ENCODE peak calls at places on chromosomes 7 and 10, in eight cellular contexts. P is PC-3, O is GM23338, V is OCI-LY7, W is GM23248, B is HCT116, M is hepatocyte, J is SK-N-SH. U is an unnamed sample.

GRCh38 chr7:105304040-105304895 is 84.5 kb downstream of the SRPK2 start:
- DNase-seq in V (no peak), P (peak; percentile 67), M (no peak), W (peak; percentile 59), B (peak; percentile 56), O (no peak), J (no peak), U (peak; percentile 90)

GRCh38 chr7:113197274-113197673 is 78.9 kb upstream of the SMIM30 start:
- DNase-seq in J (no peak), P (peak; percentile 55), O (no peak), V (no peak), M (no peak), W (peak; percentile 88), B (no peak), U (no peak)

GRCh38 chr7:43679210-43680068 is 49.9 kb downstream of the COA1 start:
- DNase-seq in O (no peak), V (no peak), M (no peak), P (no peak), J (no peak), W (no peak), B (no peak), U (peak; percentile 60)

GRCh38 chr10:57806675-57807074 is 461.0 kb downstream of the IPMK start:
- DNase-seq in J (no peak), W (no peak), V (no peak), P (no peak), B (no peak), M (no peak), O (no peak), U (no peak)

GRCh38 chr7:31811650-31812461 is 124.8 kb downstream of the PPP1R17 start:
- DNase-seq in O (no peak), V (no peak), W (peak; percentile 89), P (peak; percentile 21), J (no peak), B (no peak), M (no peak), U (no peak)

GRCh38 chr10:92108747-92109146 is 182.1 kb downstream of the CPEB3 start:
- DNase-seq in O (no peak), J (no peak), P (no peak), W (no peak), M (no peak), B (no peak), V (no peak), U (no peak)

GRCh38 chr10:29923416-29923970 is 135.9 kb downstream of the JCAD start:
- DNase-seq in B (no peak), V (no peak), O (no peak), J (no peak), M (no peak), P (no peak), W (no peak), U (no peak)

GRCh38 chr10:458466-458865 is 231.0 kb downstream of the DIP2C start:
- DNase-seq in P (no peak), V (no peak), O (no peak), J (no peak), W (no peak), M (no peak), B (no peak), U (no peak)

GRCh38 chr7:74364061-74364460 is 74.9 kb downstream of the CLIP2 start:
- DNase-seq in V (no peak), J (peak; percentile 46), B (no peak), P (peak; percentile 15), W (peak; percentile 17), O (peak; percentile 66), M (no peak), U (no peak)

GRCh38 chr7:39504963-39505362 is 61.2 kb upstream of the YAE1 start:
- DNase-seq in B (peak; percentile 3), W (peak; percentile 30), O (no peak), M (peak; percentile 11), J (no peak), P (peak; percentile 76), V (no peak), U (no peak)

GRCh38 chr10:126939706-126940105 is 34.5 kb downstream of the DOCK1 start:
- DNase-seq in O (peak; percentile 37), J (no peak), M (no peak), P (no peak), W (no peak), B (no peak), V (no peak), U (no peak)

GRCh38 chr10:92691042-92691590 is 1.4 kb downstream of the HHEX start:
- DNase-seq in O (peak; percentile 79), V (no peak), W (no peak), P (no peak), J (no peak), M (no peak), B (no peak), U (no peak)

GRCh38 chr7:20588678-20589077 is 26.8 kb upstream of the ABCB5 start:
- DNase-seq in P (no peak), J (no peak), M (no peak), W (no peak), O (no peak), B (no peak), V (no peak), U (no peak)

GRCh38 chr10:24873281-24873683 is 79.1 kb downstream of the PRTFDC1 start:
- DNase-seq in J (no peak), W (peak; percentile 97), V (no peak), B (no peak), O (no peak), P (no peak), M (peak; percentile 30), U (peak; percentile 88)

GRCh38 chr7:122316467-122317394 is 12.2 kb upstream of the FEZF1 start:
- DNase-seq in J (no peak), B (no peak), P (no peak), O (peak; percentile 73), M (peak; percentile 34), W (no peak), V (no peak), U (no peak)

GRCh38 chr10:57964371-57964770 is 303.3 kb downstream of the IPMK start:
- DNase-seq in P (peak; percentile 94), W (peak; percentile 95), V (no peak), M (no peak), O (no peak), B (no peak), J (no peak), U (no peak)

GRCh38 chr10:89475137-89475536 is 60.3 kb downstream of the SLC16A12 start:
- DNase-seq in V (no peak), P (no peak), W (no peak), O (no peak), J (no peak), M (no peak), B (no peak), U (no peak)

GRCh38 chr7:98000356-98000755 is 10.4 kb upstream of the OCM2 start:
- DNase-seq in V (no peak), P (no peak), O (no peak), B (no peak), M (no peak), W (no peak), J (no peak), U (peak; percentile 72)

GRCh38 chr10:44295619-44296222 is 89.2 kb downstream of the CXCL12 start:
- DNase-seq in B (no peak), P (no peak), J (no peak), M (no peak), V (no peak), O (no peak), W (no peak), U (no peak)

GRCh38 chr10:96842896-96843723 is 11.0 kb downstream of the LCOR start:
- DNase-seq in J (no peak), W (no peak), V (no peak), M (no peak), O (no peak), P (peak; percentile 69), B (no peak), U (no peak)

GRCh38 chr7:33807779-33808482 is 97.4 kb upstream of the BMPER start:
- DNase-seq in J (peak; percentile 48), M (peak; percentile 69), W (peak; percentile 97), O (peak; percentile 81), V (peak; percentile 10), P (peak; percentile 67), B (peak; percentile 10), U (no peak)

DNA sequence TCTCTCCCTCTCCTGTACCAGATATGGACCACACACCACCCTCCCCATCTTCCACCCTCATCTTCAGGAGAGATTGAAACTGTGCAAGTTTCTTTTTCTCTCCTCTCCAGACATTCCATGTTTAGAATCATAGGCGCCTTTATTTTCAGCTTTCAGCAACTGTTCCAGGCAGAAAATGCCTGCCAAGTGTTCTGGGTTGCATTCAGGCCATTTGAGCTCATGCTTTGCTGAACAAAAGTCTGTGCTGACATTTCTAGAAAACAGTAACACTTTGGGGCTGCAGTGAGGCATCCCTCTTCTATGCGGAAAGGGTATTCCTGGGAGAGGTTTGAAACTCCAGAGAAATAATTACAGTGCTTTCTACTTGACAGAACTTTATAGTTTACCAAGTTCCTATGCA is 361.7 kb downstream of the GPAM start:
- DNase-seq in O (no peak), B (no peak), M (no peak), W (no peak), J (no peak), V (no peak), P (no peak), U (no peak)
- TF ChIP-seq EZH2phosphoT487 in O (no peak), B (no peak), M (no peak), W (no peak), J (no peak), V (no peak), P (no peak), U (no peak)

GRCh38 chr7:127759945-127760421 is 108.0 kb downstream of the SND1 start:
- DNase-seq in J (no peak), V (no peak), W (no peak), M (no peak), B (no peak), P (no peak), O (peak; percentile 33), U (no peak)
- H4K20me1 ChIP-seq in J (peaks cover 60% of the 10 kb centered on the region), V (peaks cover 6% of the 10 kb centered on the region), W (peaks cover 10% of the 10 kb centered on the region), M (peaks cover 29% of the 10 kb centered on the region), B (peaks cover 16% of the 10 kb centered on the region), P (peaks cover 18% of the 10 kb centered on the region), O (peaks cover 50% of the 10 kb centered on the region), U (peaks cover 65% of the 10 kb centered on the region)

DNA sequence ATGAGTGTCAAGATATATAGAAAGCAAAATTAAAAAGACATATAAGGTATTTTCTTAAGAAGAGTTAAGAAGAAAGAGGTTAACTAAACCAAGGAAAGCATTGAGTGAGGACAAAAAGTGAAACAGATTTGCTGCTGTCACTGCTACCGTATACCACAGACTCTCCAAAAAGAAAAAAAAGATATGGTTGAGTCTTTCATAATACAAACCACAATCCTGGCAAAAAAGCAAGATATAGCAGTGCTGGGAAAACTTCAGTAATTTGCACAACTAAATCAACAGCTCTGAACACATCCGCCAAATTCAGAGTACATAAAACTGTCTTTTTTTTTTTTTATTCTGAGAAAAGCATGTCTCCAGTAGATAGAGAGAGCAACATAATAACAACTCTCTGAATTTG is 114.7 kb downstream of the ETV1 start:
- DNase-seq in B (no peak), P (peak; percentile 8), W (peak; percentile 69), O (no peak), V (no peak), M (no peak), J (no peak), U (no peak)
- H3K9me2 ChIP-seq in B (no peaks in the 10 kb centered on the region), P (no peaks in the 10 kb centered on the region), W (no peaks in the 10 kb centered on the region), O (no peaks in the 10 kb centered on the region), V (no peaks in the 10 kb centered on the region), M (no peaks in the 10 kb centered on the region), J (no peaks in the 10 kb centered on the region), U (no peaks in the 10 kb centered on the region)

DNA sequence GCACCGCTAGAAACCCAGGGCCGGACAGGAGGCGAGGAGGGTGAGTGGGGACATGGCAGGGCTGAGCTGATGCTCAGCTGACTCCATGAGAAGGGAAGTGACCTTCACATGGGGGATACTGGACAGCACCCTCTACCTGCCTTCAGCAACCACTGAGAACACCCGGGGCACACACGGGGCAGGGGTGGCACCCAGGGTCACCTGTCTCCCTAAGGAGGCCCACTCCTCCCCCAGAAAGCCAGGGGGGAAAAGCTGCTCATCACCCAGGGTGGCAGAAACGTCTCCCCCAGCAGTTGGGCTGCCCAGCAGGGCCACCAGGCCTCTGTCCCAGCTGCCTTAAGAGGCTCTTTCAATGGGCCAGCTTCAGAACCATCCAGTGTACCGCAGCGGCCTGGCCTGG is 159.7 kb downstream of the RNF216 start:
- DNase-seq in V (no peak), W (no peak), P (no peak), B (no peak), J (peak; percentile 40), M (no peak), O (no peak), U (no peak)
- TF ChIP-seq EZH2phosphoT487 in V (no peak), W (no peak), P (no peak), B (no peak), J (no peak), M (no peak), O (no peak), U (no peak)

U was measured in MM.1S.